ENCODE peak calls at places on chromosomes 6 and 20, in four cellular contexts. I, R, Q and X are unnamed samples.

GRCh38 chr6:145015739-145016558 is 719.4 kb downstream of the EPM2A start:
- DNase-seq in I (no peak), R (peak), Q (no peak), X (no peak)

GRCh38 chr6:42453649-42454427 is 2.1 kb upstream of the TRERF1 start:
- DNase-seq in I (peak), R (peak), Q (no peak), X (no peak)

GRCh38 chr6:53986165-53986720 is 125.0 kb upstream of the MLIP start:
- DNase-seq in I (peak), R (peak), Q (no peak), X (peak)

GRCh38 chr6:89574860-89575561 is 63.5 kb downstream of the LYRM2 start:
- DNase-seq in I (no peak), R (no peak), Q (no peak), X (no peak)

GRCh38 chr6:606829-607379 is 50.0 kb downstream of the HUS1B start:
- DNase-seq in I (no peak), R (no peak), Q (no peak), X (no peak)

GRCh38 chr6:72861935-72862432 is 240.1 kb downstream of the KCNQ5 start:
- DNase-seq in I (no peak), R (peak), Q (no peak), X (no peak)

GRCh38 chr6:11685411-11686093 is 93.1 kb downstream of the ADTRP start:
- DNase-seq in I (no peak), R (peak), Q (no peak), X (no peak)

GRCh38 chr6:109397020-109397419 is 14.8 kb upstream of the CD164 start:
- DNase-seq in I (no peak), R (peak), Q (no peak), X (no peak)

GRCh38 chr6:54619102-54619501 is 227.5 kb upstream of the FAM83B start:
- DNase-seq in I (no peak), R (no peak), Q (no peak), X (no peak)

GRCh38 chr6:127816643-127817042 is 84.2 kb downstream of the THEMIS start:
- DNase-seq in I (no peak), R (no peak), Q (no peak), X (no peak)

GRCh38 chr20:15362849-15363248 is 1025.4 kb upstream of the FLRT3 start:
- DNase-seq in I (no peak), R (no peak), Q (no peak), X (no peak)

GRCh38 chr20:63359937-63360849 is 956 bp downstream of the CHRNA4 start:
- DNase-seq in I (no peak), R (no peak), Q (no peak), X (no peak)

GRCh38 chr20:46708172-46708860 is 1.1 kb upstream of the SLC2A10 start:
- DNase-seq in I (no peak), R (no peak), Q (no peak), X (no peak)

GRCh38 chr6:132693478-132693877 is 20.4 kb downstream of the VNN1 start:
- DNase-seq in I (no peak), R (peak), Q (no peak), X (no peak)

GRCh38 chr6:1542335-1542734 is 67.4 kb upstream of the FOXC1 start:
- DNase-seq in I (no peak), R (no peak), Q (no peak), X (no peak)

GRCh38 chr6:5992551-5993225 is 14.0 kb downstream of the NRN1 start:
- DNase-seq in I (no peak), R (no peak), Q (no peak), X (no peak)

GRCh38 chr20:31691646-31692275 is 30.9 kb downstream of the BCL2L1 start:
- DNase-seq in I (no peak), R (no peak), Q (no peak), X (no peak)

GRCh38 chr20:20897922-20898321 is 185.5 kb upstream of the RALGAPA2 start:
- DNase-seq in I (peak), R (no peak), Q (no peak), X (no peak)

GRCh38 chr6:158031445-158032353 is 50.0 kb downstream of the SYNJ2 start:
- DNase-seq in I (peak), R (peak), Q (peak), X (no peak)

GRCh38 chr6:168737481-168737880 is 296.5 kb downstream of the SMOC2 start:
- DNase-seq in I (no peak), R (no peak), Q (no peak), X (no peak)

GRCh38 chr6:161038229-161039003 is 46.8 kb downstream of the MAP3K4 start:
- DNase-seq in I (no peak), R (peak), Q (no peak), X (no peak)

GRCh38 chr6:149074832-149075258 is 242.7 kb upstream of the TAB2 start:
- DNase-seq in I (no peak), R (no peak), Q (no peak), X (no peak)

GRCh38 chr6:33271098-33271607 is 523 bp downstream of the VPS52 start:
- DNase-seq in I (no peak), R (no peak), Q (no peak), X (no peak)

GRCh38 chr6:133394630-133395029 is 153.5 kb downstream of the EYA4 start:
- DNase-seq in I (no peak), R (no peak), Q (no peak), X (no peak)

GRCh38 chr6:125170376-125170775 is 16.8 kb downstream of the TPD52L1 start:
- DNase-seq in I (no peak), R (peak), Q (no peak), X (no peak)

GRCh38 chr6:39078695-39079094 is 30.1 kb downstream of the GLP1R start:
- DNase-seq in I (no peak), R (no peak), Q (no peak), X (no peak)

GRCh38 chr6:163577404-163577803 is 162.9 kb downstream of the QKI start:
- DNase-seq in I (no peak), R (no peak), Q (no peak), X (no peak)

GRCh38 chr6:134589512-134589911 is 271.6 kb upstream of the SGK1 start:
- DNase-seq in I (no peak), R (peak), Q (no peak), X (peak)

GRCh38 chr20:10558635-10559187 is 115.1 kb downstream of the JAG1 start:
- DNase-seq in I (no peak), R (peak), Q (peak), X (no peak)

GRCh38 chr6:54071941-54072340 is 39.3 kb upstream of the MLIP start:
- DNase-seq in I (no peak), R (peak), Q (no peak), X (no peak)

GRCh38 chr6:30726506-30727413 is 6.6 kb downstream of the TUBB start:
- DNase-seq in I (no peak), R (no peak), Q (no peak), X (no peak)

DNA sequence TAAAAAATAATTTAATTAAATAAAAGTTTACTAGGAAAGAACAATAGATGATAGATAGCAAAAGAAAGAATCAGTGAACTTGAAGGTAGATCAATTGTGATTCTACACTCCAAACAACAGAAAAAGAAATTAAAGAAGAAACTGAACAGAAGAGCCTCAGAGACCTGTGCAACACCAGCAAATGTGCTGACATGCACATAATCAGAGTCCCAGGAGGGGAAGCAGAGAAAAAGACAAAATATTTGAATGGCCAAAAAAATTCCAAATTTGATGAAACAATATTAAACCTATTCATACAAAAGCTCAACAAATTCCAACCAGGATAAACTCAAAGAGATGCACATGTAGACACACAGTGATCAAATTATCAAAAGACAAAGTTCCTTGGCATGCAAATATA is 267.5 kb upstream of the OPRM1 start:
- DNase-seq in I (no peak), R (no peak), Q (no peak), X (no peak)
- H3K4me3 ChIP-seq in I (no peak), R (no peak), Q (no peak), X (no peak)

DNA sequence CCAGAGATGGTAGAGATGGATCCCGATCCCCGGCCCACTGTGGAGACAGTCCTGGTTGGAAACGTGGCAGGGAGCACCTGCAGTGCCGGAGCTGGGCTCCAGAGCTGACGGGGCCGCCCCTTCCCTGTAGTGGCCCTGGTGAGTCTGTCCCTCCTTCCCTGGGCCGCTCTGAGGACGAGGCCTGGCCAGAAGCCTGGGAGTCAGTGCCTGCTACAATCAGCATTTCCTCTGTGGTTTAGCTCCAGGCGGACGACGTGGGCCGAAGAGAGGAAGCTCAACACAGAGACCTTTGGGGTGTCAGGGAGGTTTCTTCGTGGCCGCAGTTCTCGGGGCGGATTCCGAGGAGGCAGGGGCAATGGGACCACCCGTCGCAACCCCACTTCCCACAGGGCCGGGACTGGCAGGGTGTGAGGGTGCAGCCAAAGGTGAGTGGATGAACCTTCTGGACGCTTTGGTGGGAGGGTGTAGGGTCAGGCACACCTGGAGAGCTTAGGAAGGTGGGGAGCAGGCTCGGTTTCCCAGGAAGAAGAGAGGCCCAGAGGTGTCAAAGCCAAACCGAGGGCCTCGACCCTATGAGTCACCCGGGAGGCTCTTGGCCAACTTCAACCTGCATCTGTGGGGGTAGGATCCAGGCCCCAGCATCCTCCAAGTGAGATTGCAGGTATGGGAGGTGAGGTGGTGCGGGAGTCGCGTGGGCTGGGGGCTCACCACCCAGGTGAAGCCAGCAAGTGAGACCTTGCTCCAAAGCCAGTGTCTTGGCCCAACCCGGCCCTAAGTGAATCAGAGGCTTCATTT is 9.9 kb downstream of the PSMA7 start:
- DNase-seq in I (no peak), R (peak), Q (no peak), X (no peak)
- H3K4me3 ChIP-seq in I (no peak), R (no peak), Q (no peak), X (no peak)

GRCh38 chr6:169939554-169940164 is 188.2 kb downstream of the ERMARD start:
- DNase-seq in I (no peak), R (no peak), Q (peak), X (no peak)
- H3K4me3 ChIP-seq in I (no peak), R (no peak), Q (no peak), X (no peak)

GRCh38 chr6:167005350-167006159 is 6.4 kb downstream of the CEP43 start:
- DNase-seq in I (no peak), R (no peak), Q (no peak), X (no peak)

GRCh38 chr6:167013067-167013466 is 13.9 kb downstream of the CEP43 start:
- DNase-seq in I (no peak), R (no peak), Q (no peak), X (no peak)

DNA sequence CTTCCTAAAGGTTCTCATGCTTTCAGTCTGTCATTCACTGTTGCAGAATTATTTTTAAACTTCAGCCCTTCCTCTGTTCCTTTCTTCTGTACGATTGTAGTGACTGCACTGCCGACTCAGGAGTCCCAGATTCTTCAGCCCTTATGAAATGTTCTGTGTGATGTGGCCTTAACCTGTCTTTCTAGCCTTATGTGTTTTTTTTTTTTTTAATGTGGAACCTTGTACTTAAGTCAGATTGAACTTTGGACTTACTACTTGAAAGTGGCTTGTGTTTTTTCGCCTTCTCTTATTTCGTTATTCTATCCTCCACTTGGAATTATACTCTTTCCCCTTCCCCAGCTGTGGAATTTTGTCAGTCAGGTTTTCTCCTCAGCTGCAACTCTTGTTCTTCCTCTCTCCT is 8.7 kb downstream of the CEP43 start:
- DNase-seq in I (no peak), R (no peak), Q (no peak), X (no peak)
- H3K4me3 ChIP-seq in I (no peak), R (no peak), Q (no peak), X (no peak)

GRCh38 chr20:37882961-37883712 is 19.8 kb upstream of the VSTM2L start:
- DNase-seq in I (no peak), R (no peak), Q (no peak), X (no peak)

GRCh38 chr20:37885042-37885441 is 17.9 kb upstream of the VSTM2L start:
- DNase-seq in I (no peak), R (no peak), Q (no peak), X (no peak)

GRCh38 chr20:37886851-37887297 is 16.1 kb upstream of the VSTM2L start:
- DNase-seq in I (no peak), R (peak), Q (no peak), X (no peak)

GRCh38 chr20:37888641-37889040 is 14.3 kb upstream of the VSTM2L start:
- DNase-seq in I (no peak), R (no peak), Q (no peak), X (no peak)

GRCh38 chr20:37885593-37886507 is 17.1 kb upstream of the VSTM2L start:
- DNase-seq in I (no peak), R (no peak), Q (no peak), X (no peak)
- H3K4me3 ChIP-seq in I (no peak), R (no peak), Q (no peak), X (no peak)